ENCODE peak calls at places on chromosomes 5 and 9, in six cellular contexts. One of them, this sample, is unnamed.

GRCh38 chr5:180611140-180611850 is 20.0 kb upstream of the SCGB3A1 start:
- DNase-seq in T follicular helper cell: no peak
- DNase-seq in A549: peak; percentile 69
- DNase-seq in kidney glomerular epithelial cell: no peak
- DNase-seq in frontal cortex: no peak
- DNase-seq in activated effector memory CD4-positive, alpha-beta T cell treated with Interleukin-2 at 50 U/mL for 16 hours: no peak
- DNase-seq in this sample: no peak

GRCh38 chr9:78149738-78150291 is 86.1 kb upstream of the CEP78 start:
- DNase-seq in T follicular helper cell: no peak
- DNase-seq in A549: no peak
- DNase-seq in kidney glomerular epithelial cell: no peak
- DNase-seq in frontal cortex: no peak
- DNase-seq in activated effector memory CD4-positive, alpha-beta T cell treated with Interleukin-2 at 50 U/mL for 16 hours: no peak
- DNase-seq in this sample: no peak

GRCh38 chr9:97319380-97319779 is 11.9 kb downstream of the CCDC180 start:
- DNase-seq in T follicular helper cell: no peak
- DNase-seq in A549: no peak
- DNase-seq in kidney glomerular epithelial cell: no peak
- DNase-seq in frontal cortex: no peak
- DNase-seq in activated effector memory CD4-positive, alpha-beta T cell treated with Interleukin-2 at 50 U/mL for 16 hours: no peak
- DNase-seq in this sample: no peak

GRCh38 chr5:119398713-119399492 is 43.1 kb downstream of the TNFAIP8 start:
- DNase-seq in T follicular helper cell: no peak
- DNase-seq in A549: peak; percentile 9
- DNase-seq in kidney glomerular epithelial cell: peak; percentile 63
- DNase-seq in frontal cortex: no peak
- DNase-seq in activated effector memory CD4-positive, alpha-beta T cell treated with Interleukin-2 at 50 U/mL for 16 hours: no peak
- DNase-seq in this sample: no peak

GRCh38 chr5:159157552-159157951 is 51.8 kb downstream of the RNF145 start:
- DNase-seq in T follicular helper cell: no peak
- DNase-seq in A549: no peak
- DNase-seq in kidney glomerular epithelial cell: no peak
- DNase-seq in frontal cortex: no peak
- DNase-seq in activated effector memory CD4-positive, alpha-beta T cell treated with Interleukin-2 at 50 U/mL for 16 hours: no peak
- DNase-seq in this sample: no peak

GRCh38 chr5:151319334-151319733 is 15.8 kb upstream of the SLC36A3 start:
- DNase-seq in T follicular helper cell: no peak
- DNase-seq in A549: peak; percentile 31
- DNase-seq in kidney glomerular epithelial cell: no peak
- DNase-seq in frontal cortex: no peak
- DNase-seq in activated effector memory CD4-positive, alpha-beta T cell treated with Interleukin-2 at 50 U/mL for 16 hours: no peak
- DNase-seq in this sample: no peak

GRCh38 chr5:107652839-107653607 is 17.7 kb downstream of the EFNA5 start:
- DNase-seq in T follicular helper cell: no peak
- DNase-seq in A549: no peak
- DNase-seq in kidney glomerular epithelial cell: no peak
- DNase-seq in frontal cortex: no peak
- DNase-seq in activated effector memory CD4-positive, alpha-beta T cell treated with Interleukin-2 at 50 U/mL for 16 hours: no peak
- DNase-seq in this sample: no peak

GRCh38 chr5:99243111-99243510 is 314.3 kb upstream of the CHD1 start:
- DNase-seq in T follicular helper cell: no peak
- DNase-seq in A549: no peak
- DNase-seq in kidney glomerular epithelial cell: no peak
- DNase-seq in frontal cortex: no peak
- DNase-seq in activated effector memory CD4-positive, alpha-beta T cell treated with Interleukin-2 at 50 U/mL for 16 hours: no peak
- DNase-seq in this sample: no peak

GRCh38 chr5:21152611-21153010 is 1164.6 kb upstream of the CDH18 start:
- DNase-seq in T follicular helper cell: no peak
- DNase-seq in A549: peak; percentile 58
- DNase-seq in kidney glomerular epithelial cell: peak; percentile 67
- DNase-seq in frontal cortex: no peak
- DNase-seq in activated effector memory CD4-positive, alpha-beta T cell treated with Interleukin-2 at 50 U/mL for 16 hours: no peak
- DNase-seq in this sample: peak; percentile 88

GRCh38 chr5:60521379-60522298 is 178.3 kb downstream of the DEPDC1B start:
- DNase-seq in T follicular helper cell: no peak
- DNase-seq in A549: no peak
- DNase-seq in kidney glomerular epithelial cell: no peak
- DNase-seq in frontal cortex: no peak
- DNase-seq in activated effector memory CD4-positive, alpha-beta T cell treated with Interleukin-2 at 50 U/mL for 16 hours: no peak
- DNase-seq in this sample: no peak

GRCh38 chr5:179608131-179608581 is 15.3 kb downstream of the HNRNPH1 start:
- DNase-seq in T follicular helper cell: peak; percentile 34
- DNase-seq in A549: no peak
- DNase-seq in kidney glomerular epithelial cell: no peak
- DNase-seq in frontal cortex: no peak
- DNase-seq in activated effector memory CD4-positive, alpha-beta T cell treated with Interleukin-2 at 50 U/mL for 16 hours: peak; percentile 46
- DNase-seq in this sample: no peak

GRCh38 chr5:132003170-132003744 is 8.2 kb downstream of the ACSL6 start:
- DNase-seq in T follicular helper cell: no peak
- DNase-seq in A549: no peak
- DNase-seq in kidney glomerular epithelial cell: no peak
- DNase-seq in frontal cortex: peak; percentile 59
- DNase-seq in activated effector memory CD4-positive, alpha-beta T cell treated with Interleukin-2 at 50 U/mL for 16 hours: no peak
- DNase-seq in this sample: no peak

GRCh38 chr5:132116072-132116471 is 42.5 kb downstream of the CSF2 start:
- DNase-seq in T follicular helper cell: no peak
- DNase-seq in A549: no peak
- DNase-seq in kidney glomerular epithelial cell: no peak
- DNase-seq in frontal cortex: no peak
- DNase-seq in activated effector memory CD4-positive, alpha-beta T cell treated with Interleukin-2 at 50 U/mL for 16 hours: no peak
- DNase-seq in this sample: no peak

GRCh38 chr9:76510041-76510440 is 51.1 kb downstream of the GCNT1 start:
- DNase-seq in T follicular helper cell: no peak
- DNase-seq in A549: no peak
- DNase-seq in kidney glomerular epithelial cell: no peak
- DNase-seq in frontal cortex: no peak
- DNase-seq in activated effector memory CD4-positive, alpha-beta T cell treated with Interleukin-2 at 50 U/mL for 16 hours: no peak
- DNase-seq in this sample: no peak

GRCh38 chr5:155711882-155712281 is 615.1 kb upstream of the SGCD start:
- DNase-seq in T follicular helper cell: no peak
- DNase-seq in A549: no peak
- DNase-seq in kidney glomerular epithelial cell: no peak
- DNase-seq in frontal cortex: no peak
- DNase-seq in activated effector memory CD4-positive, alpha-beta T cell treated with Interleukin-2 at 50 U/mL for 16 hours: no peak
- DNase-seq in this sample: no peak

GRCh38 chr5:67287795-67288194 is 91.2 kb upstream of the CD180 start:
- DNase-seq in T follicular helper cell: no peak
- DNase-seq in A549: no peak
- DNase-seq in kidney glomerular epithelial cell: peak; percentile 13
- DNase-seq in frontal cortex: no peak
- DNase-seq in activated effector memory CD4-positive, alpha-beta T cell treated with Interleukin-2 at 50 U/mL for 16 hours: no peak
- DNase-seq in this sample: no peak

GRCh38 chr9:81562221-81563019 is 126.9 kb downstream of the TLE1 start:
- DNase-seq in T follicular helper cell: no peak
- DNase-seq in A549: peak; percentile 51
- DNase-seq in kidney glomerular epithelial cell: peak; percentile 92
- DNase-seq in frontal cortex: no peak
- DNase-seq in activated effector memory CD4-positive, alpha-beta T cell treated with Interleukin-2 at 50 U/mL for 16 hours: no peak
- DNase-seq in this sample: peak; percentile 41

GRCh38 chr5:32725994-32726659 is 15.0 kb downstream of the NPR3 start:
- DNase-seq in T follicular helper cell: no peak
- DNase-seq in A549: no peak
- DNase-seq in kidney glomerular epithelial cell: no peak
- DNase-seq in frontal cortex: no peak
- DNase-seq in activated effector memory CD4-positive, alpha-beta T cell treated with Interleukin-2 at 50 U/mL for 16 hours: no peak
- DNase-seq in this sample: no peak

GRCh38 chr5:38536968-38537367 is 19.5 kb downstream of the LIFR start:
- DNase-seq in T follicular helper cell: no peak
- DNase-seq in A549: no peak
- DNase-seq in kidney glomerular epithelial cell: no peak
- DNase-seq in frontal cortex: no peak
- DNase-seq in activated effector memory CD4-positive, alpha-beta T cell treated with Interleukin-2 at 50 U/mL for 16 hours: no peak
- DNase-seq in this sample: no peak

GRCh38 chr9:12702160-12702758 is 9.1 kb downstream of the TYRP1 start:
- DNase-seq in T follicular helper cell: no peak
- DNase-seq in A549: peak; percentile 72
- DNase-seq in kidney glomerular epithelial cell: peak; percentile 53
- DNase-seq in frontal cortex: no peak
- DNase-seq in activated effector memory CD4-positive, alpha-beta T cell treated with Interleukin-2 at 50 U/mL for 16 hours: no peak
- DNase-seq in this sample: no peak

GRCh38 chr5:137515238-137515637 is 16.1 kb upstream of the SPOCK1 start:
- DNase-seq in T follicular helper cell: no peak
- DNase-seq in A549: no peak
- DNase-seq in kidney glomerular epithelial cell: no peak
- DNase-seq in frontal cortex: no peak
- DNase-seq in activated effector memory CD4-positive, alpha-beta T cell treated with Interleukin-2 at 50 U/mL for 16 hours: no peak
- DNase-seq in this sample: no peak

GRCh38 chr9:134666801-134667200 is 25.2 kb downstream of the COL5A1 start:
- DNase-seq in T follicular helper cell: no peak
- DNase-seq in A549: no peak
- DNase-seq in kidney glomerular epithelial cell: no peak
- DNase-seq in frontal cortex: no peak
- DNase-seq in activated effector memory CD4-positive, alpha-beta T cell treated with Interleukin-2 at 50 U/mL for 16 hours: no peak
- DNase-seq in this sample: no peak

GRCh38 chr5:149959406-149960236 is 937 bp upstream of the SLC26A2 start:
- DNase-seq in T follicular helper cell: peak; percentile 13
- DNase-seq in A549: peak; percentile 92
- DNase-seq in kidney glomerular epithelial cell: peak; percentile 81
- DNase-seq in frontal cortex: peak; percentile 28
- DNase-seq in activated effector memory CD4-positive, alpha-beta T cell treated with Interleukin-2 at 50 U/mL for 16 hours: no peak
- DNase-seq in this sample: peak; percentile 88